ENCODE peak calls at places on chromosomes 5 and 9, in six cellular contexts. One of them, this sample, is unnamed.

GRCh38 chr9:93659837-93660177 is 83.4 kb downstream of the PHF2 start:
- DNase-seq in body of pancreas: peak; percentile 2
- DNase-seq in H1: no peak
- DNase-seq in uterus: no peak
- DNase-seq in stomach: no peak
- DNase-seq in heart left ventricle: no peak
- DNase-seq in this sample: peak; percentile 16

GRCh38 chr5:11595045-11595444 is 309.2 kb downstream of the CTNND2 start:
- DNase-seq in body of pancreas: no peak
- DNase-seq in H1: no peak
- DNase-seq in uterus: no peak
- DNase-seq in stomach: no peak
- DNase-seq in heart left ventricle: no peak
- DNase-seq in this sample: no peak

GRCh38 chr9:37339945-37340344 is 82.6 kb upstream of the GRHPR start:
- DNase-seq in body of pancreas: no peak
- DNase-seq in H1: no peak
- DNase-seq in uterus: no peak
- DNase-seq in stomach: no peak
- DNase-seq in heart left ventricle: no peak
- DNase-seq in this sample: no peak

GRCh38 chr5:124741711-124742496 is 4.5 kb downstream of the ZNF608 start:
- DNase-seq in body of pancreas: peak; percentile 52
- DNase-seq in H1: peak; percentile 28
- DNase-seq in uterus: no peak
- DNase-seq in stomach: peak; percentile 55
- DNase-seq in heart left ventricle: no peak
- DNase-seq in this sample: no peak

GRCh38 chr5:57035955-57036354 is 84.0 kb upstream of the MIER3 start:
- DNase-seq in body of pancreas: no peak
- DNase-seq in H1: no peak
- DNase-seq in uterus: no peak
- DNase-seq in stomach: no peak
- DNase-seq in heart left ventricle: no peak
- DNase-seq in this sample: no peak

GRCh38 chr5:39024884-39025283 is 49.3 kb downstream of the RICTOR start:
- DNase-seq in body of pancreas: no peak
- DNase-seq in H1: no peak
- DNase-seq in uterus: no peak
- DNase-seq in stomach: no peak
- DNase-seq in heart left ventricle: no peak
- DNase-seq in this sample: no peak

GRCh38 chr5:129904102-129904666 is at the start of gene CHSY3:
- DNase-seq in body of pancreas: peak; percentile 86
- DNase-seq in H1: peak; percentile 82
- DNase-seq in uterus: peak; percentile 76
- DNase-seq in stomach: peak; percentile 80
- DNase-seq in heart left ventricle: peak; percentile 84
- DNase-seq in this sample: peak; percentile 57

GRCh38 chr9:100652850-100653249 is 75.0 kb downstream of the CAVIN4 start:
- DNase-seq in body of pancreas: no peak
- DNase-seq in H1: no peak
- DNase-seq in uterus: no peak
- DNase-seq in stomach: no peak
- DNase-seq in heart left ventricle: no peak
- DNase-seq in this sample: no peak

GRCh38 chr9:82883436-82883835 is 179.5 kb downstream of the RASEF start:
- DNase-seq in body of pancreas: no peak
- DNase-seq in H1: no peak
- DNase-seq in uterus: no peak
- DNase-seq in stomach: no peak
- DNase-seq in heart left ventricle: no peak
- DNase-seq in this sample: no peak

GRCh38 chr9:93028448-93029006 is 30.0 kb upstream of the SUSD3 start:
- DNase-seq in body of pancreas: no peak
- DNase-seq in H1: no peak
- DNase-seq in uterus: no peak
- DNase-seq in stomach: no peak
- DNase-seq in heart left ventricle: no peak
- DNase-seq in this sample: peak; percentile 98

DNA sequence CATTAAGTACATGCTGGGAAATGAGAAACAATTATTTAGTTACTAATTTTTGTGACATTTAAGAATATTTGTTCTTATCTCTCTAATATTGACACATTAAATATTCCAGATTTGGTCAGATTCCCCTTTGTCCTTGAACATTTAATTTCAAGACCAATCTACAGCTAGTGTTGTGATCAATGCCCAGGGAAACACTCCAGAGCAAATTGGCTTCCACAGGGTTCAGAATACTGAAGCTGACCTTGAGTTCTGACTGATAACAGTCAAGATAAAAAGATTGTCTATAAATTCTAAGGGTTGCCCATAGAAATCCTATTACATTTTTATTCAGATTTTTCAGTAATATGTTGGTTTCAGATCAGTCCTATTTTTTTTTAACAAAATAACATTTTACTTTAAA is 31.3 kb downstream of the ZFYVE16 start:
- DNase-seq in body of pancreas: no peak
- DNase-seq in H1: no peak
- DNase-seq in uterus: no peak
- DNase-seq in stomach: no peak
- DNase-seq in heart left ventricle: no peak
- DNase-seq in this sample: no peak
- TF ChIP-seq POLR2A in body of pancreas: no peak
- TF ChIP-seq POLR2A in H1: no peak
- TF ChIP-seq POLR2A in uterus: no peak
- TF ChIP-seq POLR2A in stomach: no peak
- TF ChIP-seq POLR2A in heart left ventricle: no peak
- TF ChIP-seq POLR2A in this sample: no peak

GRCh38 chr5:95924720-95925119 is 36.9 kb downstream of the ELL2 start:
- DNase-seq in body of pancreas: peak; percentile 53
- DNase-seq in H1: no peak
- DNase-seq in uterus: no peak
- DNase-seq in stomach: no peak
- DNase-seq in heart left ventricle: no peak
- DNase-seq in this sample: peak; percentile 75
- TF ChIP-seq CTCF in body of pancreas: no peak
- TF ChIP-seq CTCF in H1: no peak
- TF ChIP-seq CTCF in uterus: no peak
- TF ChIP-seq CTCF in stomach: no peak
- TF ChIP-seq CTCF in heart left ventricle: no peak
- TF ChIP-seq CTCF in this sample: no peak

GRCh38 chr9:134643306-134643705 is 1.7 kb downstream of the COL5A1 start:
- DNase-seq in body of pancreas: no peak
- DNase-seq in H1: no peak
- DNase-seq in uterus: peak; percentile 77
- DNase-seq in stomach: no peak
- DNase-seq in heart left ventricle: no peak
- DNase-seq in this sample: no peak
- H3K4me3 ChIP-seq in body of pancreas: no peak overlapping the region
- H3K4me3 ChIP-seq in H1: peak overlapping the region; percentile 59
- H3K4me3 ChIP-seq in uterus: peak overlapping the region; percentile 91
- H3K4me3 ChIP-seq in stomach: peak overlapping the region; percentile 77
- H3K4me3 ChIP-seq in heart left ventricle: peak overlapping the region; percentile 79
- H3K4me3 ChIP-seq in this sample: no peak overlapping the region

GRCh38 chr5:139649082-139649991 is 1.2 kb downstream of the CXXC5 start:
- DNase-seq in body of pancreas: peak; percentile 28
- DNase-seq in H1: peak; percentile 85
- DNase-seq in uterus: no peak
- DNase-seq in stomach: no peak
- DNase-seq in heart left ventricle: no peak
- DNase-seq in this sample: peak; percentile 81
- TF ChIP-seq POLR2A in body of pancreas: no peak
- TF ChIP-seq POLR2A in H1: peak; percentile 24
- TF ChIP-seq POLR2A in uterus: no peak
- TF ChIP-seq POLR2A in stomach: no peak
- TF ChIP-seq POLR2A in heart left ventricle: no peak
- TF ChIP-seq POLR2A in this sample: no peak

DNA sequence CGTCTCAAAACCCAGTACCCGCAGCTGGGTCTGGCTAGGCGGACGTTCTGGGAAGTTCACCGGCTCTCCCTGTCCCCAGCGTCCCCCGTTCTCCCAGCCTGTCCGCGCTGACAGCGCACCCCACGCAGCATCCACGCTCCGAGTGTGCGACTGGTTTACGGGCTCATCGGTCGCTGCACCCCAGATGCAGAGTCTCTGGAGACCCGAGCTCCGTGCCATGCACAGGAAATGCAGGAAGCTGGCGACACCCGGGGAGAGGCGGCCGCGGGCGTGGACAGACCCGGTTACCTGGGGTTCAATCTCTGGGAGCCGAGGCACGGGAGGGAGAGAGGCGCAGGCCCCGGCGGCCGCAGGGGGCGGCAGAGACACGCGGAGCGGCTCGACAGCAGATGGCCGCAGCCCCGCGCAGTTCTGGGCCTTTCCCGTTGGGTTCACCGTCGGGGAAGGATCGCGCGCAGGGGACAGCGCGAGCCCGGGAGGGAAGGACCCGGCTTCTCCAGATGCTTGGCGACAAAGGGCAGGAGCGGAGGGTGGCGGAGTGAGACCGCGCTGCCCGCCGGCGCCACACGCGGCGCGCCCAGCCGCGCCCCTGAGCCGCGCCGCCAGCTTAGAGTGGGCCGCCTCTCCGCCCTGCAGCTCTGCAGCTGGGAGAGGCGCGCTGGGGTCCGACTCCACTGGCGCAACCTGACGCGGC is 558 bp downstream of the SHROOM1 start:
- DNase-seq in body of pancreas: peak; percentile 84
- DNase-seq in H1: peak; percentile 82
- DNase-seq in uterus: peak; percentile 77
- DNase-seq in stomach: peak; percentile 87
- DNase-seq in heart left ventricle: peak; percentile 82
- DNase-seq in this sample: peak; percentile 79
- TF ChIP-seq CTCF in body of pancreas: peak; percentile 90
- TF ChIP-seq CTCF in H1: peak; percentile 80
- TF ChIP-seq CTCF in uterus: peak; percentile 90
- TF ChIP-seq CTCF in stomach: peak; percentile 77
- TF ChIP-seq CTCF in heart left ventricle: peak; percentile 92
- TF ChIP-seq CTCF in this sample: peak; percentile 64

DNA sequence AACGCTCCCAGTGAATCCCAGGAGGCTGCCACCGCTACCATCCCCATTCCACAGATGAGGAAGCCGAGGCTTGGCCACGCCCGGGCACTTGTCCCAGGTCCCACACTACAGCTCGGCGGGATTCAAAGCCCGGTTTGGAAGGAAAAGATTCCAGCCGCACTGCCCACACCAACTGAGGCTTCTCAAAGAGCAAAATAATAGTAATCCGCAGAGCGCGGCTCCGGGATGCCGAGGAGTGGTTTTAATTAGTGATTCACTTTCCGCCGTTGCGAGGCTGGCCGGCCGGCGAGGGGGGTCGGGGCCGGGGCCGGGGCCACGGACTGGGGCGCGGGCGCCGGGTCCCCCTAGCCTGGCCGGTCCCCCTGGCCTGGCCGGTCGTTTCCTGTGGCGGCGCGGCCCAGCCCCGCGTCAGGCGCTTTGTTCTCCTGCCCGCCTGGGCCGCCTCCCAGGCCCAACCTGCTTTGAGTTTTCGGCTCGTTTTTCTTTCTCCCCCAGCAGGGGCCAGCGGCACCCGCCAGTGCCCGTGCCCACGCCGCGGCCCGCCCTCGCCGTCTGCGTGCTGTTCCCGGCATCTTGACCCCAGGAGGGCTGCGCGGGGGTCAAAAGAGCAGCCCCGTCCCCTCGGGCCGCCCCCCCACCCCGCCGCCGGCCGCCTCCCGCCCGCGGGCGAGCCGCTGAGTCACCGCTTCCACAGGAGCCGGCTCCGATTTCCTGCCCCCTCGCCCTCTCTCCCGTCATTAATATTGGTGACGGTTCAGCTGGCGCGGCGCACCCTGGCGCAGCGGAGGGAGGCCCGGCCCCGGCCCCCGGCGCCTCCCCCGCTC is 31.2 kb downstream of the FGF18 start:
- DNase-seq in body of pancreas: peak; percentile 29
- DNase-seq in H1: peak; percentile 69
- DNase-seq in uterus: peak; percentile 77
- DNase-seq in stomach: peak; percentile 48
- DNase-seq in heart left ventricle: peak; percentile 75
- DNase-seq in this sample: peak; percentile 30
- H3K4me3 ChIP-seq in body of pancreas: no peak overlapping the region
- H3K4me3 ChIP-seq in H1: peak overlapping the region; percentile 5
- H3K4me3 ChIP-seq in uterus: peak overlapping the region; percentile 59
- H3K4me3 ChIP-seq in stomach: peak overlapping the region; percentile 43
- H3K4me3 ChIP-seq in heart left ventricle: peak overlapping the region; percentile 46
- H3K4me3 ChIP-seq in this sample: no peak overlapping the region

DNA sequence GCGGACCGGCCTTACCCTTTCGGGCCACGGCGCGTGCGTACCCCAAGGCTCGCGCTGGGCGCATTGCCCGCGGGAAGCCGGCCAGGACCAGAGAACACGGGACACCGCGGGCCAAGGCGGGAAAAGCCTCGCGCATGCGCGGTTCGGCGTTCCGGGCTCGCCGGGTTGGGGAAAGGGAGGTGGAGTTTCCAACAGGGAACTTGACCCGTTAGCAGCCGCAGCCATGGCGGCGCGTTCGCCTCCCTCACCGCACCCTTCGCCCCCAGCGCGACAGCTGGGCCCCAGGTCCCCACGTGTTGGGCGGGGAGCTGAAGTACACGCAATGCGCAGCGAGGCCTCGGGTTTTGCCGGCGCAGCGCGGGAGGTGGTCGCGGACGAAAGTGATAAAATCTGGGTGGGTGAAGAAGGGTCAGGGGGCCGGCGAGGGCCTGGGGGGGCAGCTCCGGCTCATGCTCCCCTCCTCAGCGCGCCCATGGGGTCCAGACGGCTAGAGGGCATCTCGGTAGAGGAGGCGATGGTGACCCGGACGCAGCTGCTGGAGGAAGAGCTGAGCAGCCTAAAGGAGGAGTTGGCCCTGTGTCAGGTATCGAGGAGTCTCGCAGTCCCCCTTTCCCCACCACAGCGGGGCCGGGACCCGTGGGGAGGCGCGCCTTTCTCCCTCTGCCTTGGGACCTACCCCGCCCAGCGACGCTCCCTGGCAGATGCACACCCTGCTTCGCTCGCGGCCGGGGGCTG is at the start of gene CNTLN:
- DNase-seq in body of pancreas: peak; percentile 97
- DNase-seq in H1: peak; percentile 99
- DNase-seq in uterus: peak; percentile 99
- DNase-seq in stomach: peak; percentile 97
- DNase-seq in heart left ventricle: peak; percentile 97
- DNase-seq in this sample: peak; percentile 97
- TF ChIP-seq POLR2A in body of pancreas: peak; percentile 52
- TF ChIP-seq POLR2A in H1: peak; percentile 98
- TF ChIP-seq POLR2A in uterus: peak; percentile 75
- TF ChIP-seq POLR2A in stomach: peak; percentile 9
- TF ChIP-seq POLR2A in heart left ventricle: no peak
- TF ChIP-seq POLR2A in this sample: peak; percentile 96

DNA sequence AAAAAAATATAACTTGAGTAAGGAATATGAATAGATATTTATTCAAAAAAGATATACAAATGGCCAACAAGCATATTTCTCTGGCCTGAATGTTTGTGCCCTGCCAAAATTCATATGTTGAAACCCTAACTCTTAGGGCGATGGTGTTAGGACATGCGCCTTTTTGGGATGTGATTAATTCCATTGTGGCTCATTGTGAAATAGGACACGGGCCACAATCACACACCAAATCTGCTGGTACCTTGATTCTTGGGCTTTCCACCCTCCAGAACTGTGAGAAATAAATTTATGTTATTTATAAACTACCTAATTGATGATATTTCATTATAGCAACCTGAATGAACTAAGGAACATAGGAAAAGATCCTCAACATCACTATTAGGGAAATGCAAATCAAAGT is 5.7 kb upstream of the IFNA21 start:
- DNase-seq in body of pancreas: no peak
- DNase-seq in H1: no peak
- DNase-seq in uterus: no peak
- DNase-seq in stomach: no peak
- DNase-seq in heart left ventricle: no peak
- DNase-seq in this sample: no peak
- TF ChIP-seq CTCF in body of pancreas: no peak
- TF ChIP-seq CTCF in H1: no peak
- TF ChIP-seq CTCF in uterus: no peak
- TF ChIP-seq CTCF in stomach: no peak
- TF ChIP-seq CTCF in heart left ventricle: no peak
- TF ChIP-seq CTCF in this sample: no peak

This sample was measured in NB4.